ENCODE peak calls at places on chromosome 16, in seven cellular contexts. U, Z, A, O, I, X and V are unnamed samples.

GRCh38 chr16:72952404-72953301 is 95.3 kb downstream of the ZFHX3 start:
- DNase-seq in X (no peak), I (no peak), U (no peak), A (peak; percentile 65), Z (no peak), O (no peak), V (no peak)

GRCh38 chr16:89065445-89065795 is 28.2 kb upstream of the ACSF3 start:
- DNase-seq in X (no peak), A (no peak), O (no peak), Z (no peak), I (no peak), U (no peak), V (peak; percentile 88)

GRCh38 chr16:11253009-11253994 is 2.7 kb downstream of the SOCS1 start:
- DNase-seq in I (no peak), X (no peak), U (no peak), O (no peak), Z (no peak), A (peak; percentile 19), V (peak; percentile 35)

GRCh38 chr16:57873218-57873617 is 70.9 kb upstream of the KIFC3 start:
- DNase-seq in X (no peak), O (no peak), U (no peak), A (no peak), Z (no peak), I (peak; percentile 50), V (no peak)

GRCh38 chr16:9090101-9090959 is 1.1 kb upstream of the HAPSTR1 start:
- DNase-seq in X (peak; percentile 44), A (peak; percentile 57), U (peak; percentile 80), O (peak; percentile 36), Z (peak; percentile 50), I (peak; percentile 80), V (peak; percentile 45)

GRCh38 chr16:491225-491919 is 36.1 kb upstream of the CAPN15 start:
- DNase-seq in A (no peak), U (no peak), I (no peak), O (no peak), Z (no peak), X (no peak), V (no peak)

GRCh38 chr16:57627184-57627871 is 1.1 kb upstream of the ADGRG1 start:
- DNase-seq in Z (no peak), X (no peak), I (peak; percentile 75), U (no peak), O (no peak), A (peak; percentile 69), V (no peak)

GRCh38 chr16:9286930-9287329 is 195.5 kb downstream of the HAPSTR1 start:
- DNase-seq in U (no peak), A (no peak), O (no peak), Z (no peak), X (no peak), I (no peak), V (no peak)

GRCh38 chr16:54062361-54063346 is 223.9 kb downstream of the IRX3 start:
- DNase-seq in X (no peak), I (peak; percentile 37), U (no peak), A (no peak), O (no peak), Z (no peak), V (no peak)

GRCh38 chr16:15613676-15614075 is 29.3 kb downstream of the MARF1 start:
- DNase-seq in A (no peak), U (no peak), X (no peak), O (no peak), Z (no peak), I (no peak), V (no peak)

GRCh38 chr16:53153130-53153529 is 98.3 kb downstream of the CHD9 start:
- DNase-seq in Z (no peak), I (no peak), U (no peak), X (no peak), O (no peak), A (no peak), V (no peak)

GRCh38 chr16:62256406-62256805 is 220.2 kb upstream of the CDH8 start:
- DNase-seq in X (no peak), A (no peak), I (peak; percentile 40), Z (no peak), U (no peak), O (no peak), V (no peak)

GRCh38 chr16:27431773-27432599 is 30.0 kb downstream of the IL21R start:
- DNase-seq in O (no peak), A (no peak), Z (no peak), X (no peak), U (peak; percentile 34), I (no peak), V (no peak)

GRCh38 chr16:73298562-73298961 is 250.6 kb upstream of the ZFHX3 start:
- DNase-seq in I (peak; percentile 34), A (peak; percentile 22), O (no peak), Z (no peak), X (peak; percentile 19), U (no peak), V (no peak)

GRCh38 chr16:19094542-19095365 is 19.0 kb upstream of the ITPRIPL2 start:
- DNase-seq in A (no peak), Z (no peak), O (peak; percentile 47), U (peak; percentile 55), I (no peak), X (peak; percentile 84), V (peak; percentile 62)

GRCh38 chr16:5438591-5438990 is 341.0 kb upstream of the EEF2KMT start:
- DNase-seq in X (no peak), O (no peak), I (no peak), U (no peak), A (no peak), Z (peak; percentile 20), V (no peak)

GRCh38 chr16:7025616-7026190 is 306.9 kb upstream of the RBFOX1 start:
- DNase-seq in A (peak; percentile 5), X (peak; percentile 34), I (peak; percentile 91), U (peak; percentile 79), Z (peak; percentile 76), O (peak; percentile 63), V (peak; percentile 57)

GRCh38 chr16:89121691-89122321 is 28.2 kb downstream of the ACSF3 start:
- DNase-seq in A (no peak), Z (no peak), X (no peak), U (no peak), O (no peak), I (no peak), V (no peak)

DNA sequence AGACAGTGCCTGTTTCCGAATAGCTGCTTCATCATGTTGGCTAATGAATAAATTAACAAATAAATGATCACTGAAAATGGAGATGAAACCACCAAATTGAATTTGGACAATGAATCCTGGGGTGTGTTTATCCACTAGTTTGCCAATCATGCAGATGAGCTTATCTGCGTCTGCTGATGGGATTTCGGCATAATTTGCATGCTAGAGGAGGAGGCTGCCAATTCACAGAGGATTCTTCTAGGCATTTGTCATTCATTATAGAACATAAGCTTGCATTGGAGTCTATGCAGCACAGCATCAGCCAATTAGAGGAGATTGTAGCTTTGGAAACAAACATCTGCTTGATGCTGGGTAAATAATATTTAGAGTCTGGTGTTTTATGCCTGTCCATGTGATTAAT is 123.1 kb downstream of the NPIPB5 start:
- DNase-seq in I (no peak), A (no peak), Z (no peak), U (no peak), X (no peak), O (no peak), V (no peak)
- H3K4me3 ChIP-seq in I (no peak overlapping the region), A (no peak overlapping the region), Z (no peak overlapping the region), U (no peak overlapping the region), X (no peak overlapping the region), O (no peak overlapping the region), V (no peak overlapping the region)

DNA sequence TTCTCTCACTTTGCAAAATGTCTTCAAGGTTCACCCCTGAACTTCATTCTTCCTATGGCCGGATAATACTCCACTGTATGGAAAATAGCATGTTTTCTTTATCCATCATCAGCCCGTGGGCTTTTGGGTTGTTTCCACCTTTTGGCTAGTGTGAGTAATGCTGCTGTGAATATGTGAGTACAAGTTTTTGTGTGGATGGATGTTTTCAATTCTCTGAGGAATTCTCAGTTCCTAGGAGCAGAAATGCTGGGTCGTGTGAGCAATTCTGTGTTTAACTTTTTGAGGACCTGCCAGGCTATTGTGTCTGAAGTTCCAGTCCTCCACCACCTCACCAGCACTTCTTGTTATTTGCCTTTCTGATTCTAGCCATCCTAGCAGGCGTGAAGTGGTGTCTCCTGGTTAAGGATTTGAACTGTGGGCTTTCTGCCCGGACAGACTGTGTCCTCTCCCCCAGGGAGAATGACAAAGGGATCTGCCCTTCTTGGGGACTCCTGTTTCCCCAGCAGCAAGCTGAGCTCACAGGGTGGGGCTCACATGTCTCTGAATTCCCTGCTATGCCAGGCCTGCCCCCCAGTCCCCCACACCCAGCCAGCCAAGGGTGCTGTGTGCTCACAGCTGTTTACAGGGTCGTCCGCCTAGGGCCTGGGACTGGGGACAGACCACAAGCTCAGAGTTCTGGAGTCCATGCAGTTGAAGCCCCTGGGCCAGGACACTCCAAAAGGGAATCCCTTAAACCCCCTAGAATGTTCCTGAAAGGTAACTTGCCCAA is 92.2 kb upstream of the CIBAR2 start:
- DNase-seq in Z (no peak), O (no peak), X (no peak), A (peak; percentile 80), I (no peak), U (no peak), V (no peak)
- H3K4me1 ChIP-seq in Z (peaks cover 76% of the 10 kb centered on the region), O (peaks cover 50% of the 10 kb centered on the region), X (no peaks in the 10 kb centered on the region), A (peaks cover 70% of the 10 kb centered on the region), I (peaks cover 47% of the 10 kb centered on the region), U (peaks cover 53% of the 10 kb centered on the region), V (peaks cover 4% of the 10 kb centered on the region)

DNA sequence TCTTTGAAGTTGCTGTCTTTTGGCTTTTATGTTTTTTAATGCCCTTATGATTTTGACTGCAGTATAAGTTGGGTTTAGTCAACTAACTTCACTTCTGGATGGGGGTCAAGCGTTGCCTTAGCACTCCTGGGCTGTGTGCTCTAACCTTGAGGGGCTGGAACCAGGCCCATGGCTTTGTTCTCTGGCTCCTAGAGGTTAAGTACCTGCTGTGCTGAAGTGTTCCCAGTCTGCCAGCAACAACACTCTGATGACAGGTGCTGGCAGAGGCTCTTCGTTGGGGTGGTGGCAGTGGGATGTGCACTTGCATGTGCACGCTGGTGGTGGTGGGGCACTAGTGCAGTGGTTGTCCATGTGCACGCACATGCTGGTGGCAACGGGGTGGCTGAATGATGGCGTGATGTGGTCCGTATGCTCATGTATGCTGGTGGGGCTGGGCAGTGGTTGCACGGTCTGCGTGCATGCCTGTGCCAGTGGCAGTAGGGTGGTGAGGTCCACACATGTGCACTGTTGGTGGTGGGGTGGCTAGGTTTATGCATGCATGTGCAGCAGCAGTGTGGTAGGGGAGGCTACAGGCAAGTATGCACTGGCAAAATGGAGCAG is 447.8 kb upstream of the GOT2 start:
- DNase-seq in I (no peak), O (no peak), Z (no peak), U (no peak), X (no peak), A (no peak), V (no peak)
- H3K4me3 ChIP-seq in I (no peak overlapping the region), O (no peak overlapping the region), Z (no peak overlapping the region), U (no peak overlapping the region), X (no peak overlapping the region), A (no peak overlapping the region), V (no peak overlapping the region)

GRCh38 chr16:66549284-66550131 is at the start of gene TK2:
- DNase-seq in U (peak; percentile 86), Z (peak; percentile 74), A (peak; percentile 88), I (peak; percentile 79), O (peak; percentile 77), X (peak; percentile 65), V (peak; percentile 43)

GRCh38 chr16:66547101-66547989 is 2.6 kb downstream of the TK2 start:
- DNase-seq in O (no peak), I (no peak), Z (no peak), X (no peak), U (peak; percentile 45), A (no peak), V (no peak)

GRCh38 chr16:66548068-66548467 is 1.9 kb downstream of the TK2 start:
- DNase-seq in A (no peak), Z (no peak), X (no peak), U (peak; percentile 50), I (no peak), O (no peak), V (no peak)

GRCh38 chr16:66551362-66551761 is 1.0 kb upstream of the CKLF start:
- DNase-seq in X (peak; percentile 74), U (no peak), I (peak; percentile 37), Z (peak; percentile 74), A (peak; percentile 34), O (no peak), V (peak; percentile 82)

GRCh38 chr16:66548868-66549267 is 1.1 kb downstream of the TK2 start:
- DNase-seq in A (no peak), Z (no peak), U (peak; percentile 55), X (no peak), I (no peak), O (no peak), V (no peak)
- H3K4me1 ChIP-seq in A (peaks cover 41% of the 10 kb centered on the region), Z (peaks cover 39% of the 10 kb centered on the region), U (peaks cover 53% of the 10 kb centered on the region), X (peaks cover 33% of the 10 kb centered on the region), I (peaks cover 15% of the 10 kb centered on the region), O (peaks cover 46% of the 10 kb centered on the region), V (peaks cover 63% of the 10 kb centered on the region)